ENCODE peak calls at places on chromosomes 5 and 9, in seven cellular contexts. A is CD8-positive, alpha-beta T cell; R is HEK293T; N is lower leg skin; E is tibial nerve; D is heart left ventricle; T is naive B cell. W is an unnamed sample.

GRCh38 chr9:133717113-133718031 is 20.8 kb downstream of the SARDH start:
- DNase-seq in N (no peak), R (no peak), D (no peak), E (no peak), A (no peak), T (no peak), W (no peak)

GRCh38 chr5:136781464-136781863 is 416.1 kb upstream of the TRPC7 start:
- DNase-seq in E (no peak), A (no peak), N (no peak), T (no peak), D (no peak), R (no peak), W (no peak)

GRCh38 chr9:89549031-89549644 is 51.2 kb upstream of the SEMA4D start:
- DNase-seq in D (peak), A (peak), E (peak), T (peak), N (peak), R (peak), W (peak)

GRCh38 chr5:117326997-117327396 is 752.4 kb upstream of the SEMA6A start:
- DNase-seq in R (no peak), A (no peak), E (no peak), N (no peak), T (no peak), D (no peak), W (no peak)

GRCh38 chr5:179184521-179185050 is 124.4 kb downstream of the ZNF354C start:
- DNase-seq in D (no peak), T (no peak), A (no peak), E (no peak), N (no peak), R (no peak), W (no peak)

GRCh38 chr5:135437796-135438560 is 9.2 kb downstream of the DCANP1 start:
- DNase-seq in A (no peak), D (peak), T (no peak), R (no peak), E (peak), N (peak), W (no peak)

GRCh38 chr9:88179080-88179521 is 40.8 kb upstream of the SPATA31C2 start:
- DNase-seq in D (no peak), E (no peak), R (no peak), A (no peak), N (no peak), T (no peak), W (no peak)

GRCh38 chr9:10946676-10947410 is 334.0 kb upstream of the PTPRD start:
- DNase-seq in N (no peak), R (no peak), T (no peak), E (no peak), A (no peak), D (no peak), W (no peak)

GRCh38 chr5:168827636-168828035 is 248.5 kb upstream of the PANK3 start:
- DNase-seq in A (no peak), N (no peak), T (no peak), E (no peak), D (no peak), R (no peak), W (no peak)

GRCh38 chr5:10329421-10329807 is 21.7 kb upstream of the CMBL start:
- DNase-seq in T (no peak), N (no peak), A (peak), E (no peak), D (no peak), R (no peak), W (no peak)

GRCh38 chr5:113194125-113194524 is 217.5 kb downstream of the DCP2 start:
- DNase-seq in R (no peak), N (no peak), A (no peak), D (no peak), T (no peak), E (no peak), W (no peak)

GRCh38 chr9:124875501-124875900 is 13.6 kb downstream of the ARPC5L start:
- DNase-seq in R (no peak), E (no peak), N (no peak), A (no peak), D (no peak), T (no peak), W (no peak)

GRCh38 chr9:96495341-96495740 is 45.4 kb downstream of the HABP4 start:
- DNase-seq in N (no peak), R (no peak), E (no peak), T (no peak), A (no peak), D (no peak), W (no peak)

GRCh38 chr5:77449277-77449676 is 42.8 kb downstream of the WDR41 start:
- DNase-seq in A (no peak), D (no peak), R (no peak), N (no peak), E (no peak), T (no peak), W (no peak)

GRCh38 chr5:100165309-100165708 is 369.9 kb upstream of the FAM174A start:
- DNase-seq in T (no peak), N (no peak), R (no peak), A (no peak), D (no peak), E (no peak), W (no peak)

GRCh38 chr5:125654392-125654791 is 768.8 kb upstream of the GRAMD2B start:
- DNase-seq in E (no peak), A (no peak), R (no peak), D (no peak), T (no peak), N (no peak), W (no peak)

GRCh38 chr5:145825751-145826180 is 9.4 kb downstream of the PRELID2 start:
- DNase-seq in D (no peak), N (no peak), R (peak), T (peak), E (no peak), A (no peak), W (no peak)

GRCh38 chr9:136681945-136682699 is 5.1 kb downstream of the AGPAT2 start:
- DNase-seq in E (no peak), N (no peak), A (no peak), D (no peak), R (no peak), T (no peak), W (no peak)

GRCh38 chr5:59158165-59158564 is 575.3 kb downstream of the RAB3C start:
- DNase-seq in T (no peak), D (no peak), A (no peak), N (no peak), E (no peak), R (no peak), W (no peak)

GRCh38 chr9:114029311-114030170 is 48.6 kb downstream of the AMBP start:
- DNase-seq in A (peak), E (no peak), T (no peak), R (no peak), D (no peak), N (peak), W (no peak)

GRCh38 chr5:138111937-138112336 is 27.3 kb downstream of the NME5 start:
- DNase-seq in A (no peak), T (no peak), D (no peak), N (no peak), R (no peak), E (no peak), W (no peak)

GRCh38 chr5:179421156-179421895 is 76.1 kb upstream of the ADAMTS2 start:
- DNase-seq in N (no peak), E (no peak), A (no peak), R (no peak), T (no peak), D (no peak), W (no peak)

GRCh38 chr9:706073-706472 is 135.4 kb upstream of the DMRT1 start:
- DNase-seq in N (no peak), D (no peak), A (no peak), R (no peak), T (no peak), E (no peak), W (no peak)

GRCh38 chr9:100756217-100756616 is 178.3 kb downstream of the CAVIN4 start:
- DNase-seq in E (no peak), D (no peak), N (no peak), T (no peak), A (no peak), R (no peak), W (no peak)

GRCh38 chr5:55481293-55481900 is 53.4 kb downstream of the PLPP1 start:
- DNase-seq in A (no peak), T (no peak), D (no peak), E (no peak), N (no peak), R (no peak), W (no peak)

GRCh38 chr5:113510836-113511451 is 2.5 kb upstream of the YTHDC2 start:
- DNase-seq in N (no peak), E (no peak), D (no peak), A (no peak), R (no peak), T (no peak), W (no peak)

GRCh38 chr5:134458234-134458633 is 46.6 kb upstream of the CDKN2AIPNL start:
- DNase-seq in N (peak), T (no peak), E (peak), D (peak), A (no peak), R (no peak), W (peak)

GRCh38 chr5:68021958-68022357 is 193.6 kb upstream of the PIK3R1 start:
- DNase-seq in R (no peak), D (no peak), T (no peak), E (no peak), A (no peak), N (no peak), W (no peak)

GRCh38 chr5:78269088-78269703 is 25.3 kb downstream of the AP3B1 start:
- DNase-seq in R (no peak), A (no peak), N (no peak), T (peak), D (no peak), E (no peak), W (no peak)

GRCh38 chr5:82334085-82334680 is 56.0 kb upstream of the RPS23 start:
- DNase-seq in D (no peak), A (no peak), R (no peak), T (no peak), E (no peak), N (no peak), W (no peak)

GRCh38 chr5:93621340-93621872 is 38.4 kb downstream of the NR2F1 start:
- DNase-seq in A (no peak), D (peak), E (peak), R (peak), T (no peak), N (no peak), W (no peak)

GRCh38 chr5:54455413-54456157 is at the start of gene HSPB3:
- DNase-seq in D (peak), N (no peak), T (no peak), E (no peak), A (no peak), R (no peak), W (peak)

GRCh38 chr9:133715866-133716563 is 22.1 kb downstream of the SARDH start:
- DNase-seq in T (no peak), R (no peak), N (no peak), A (peak), E (no peak), D (peak), W (no peak)

GRCh38 chr9:87499455-87500015 is 1.9 kb downstream of the DAPK1 start:
- DNase-seq in D (no peak), N (no peak), T (no peak), A (no peak), R (no peak), E (no peak), W (no peak)

GRCh38 chr9:115146581-115147021 is 28.6 kb upstream of the TNC start:
- DNase-seq in N (peak), T (no peak), A (no peak), R (no peak), D (no peak), E (no peak), W (no peak)

W was measured in right atrium auricular region.